ENCODE peak calls at places on chromosomes 5 and 9, in six cellular contexts. E is right lobe of liver, N is gastrocnemius medialis, X is HCT116, L is upper lobe of left lung, F is GM12878. B is an unnamed sample.

GRCh38 chr9:341634-342421 is 127.2 kb downstream of the DOCK8 start:
- ATAC-seq in E (no peak), N (no peak), X (no peak), L (no peak), F (no peak), B (no peak)

GRCh38 chr9:38036359-38037084 is 32.5 kb downstream of the SHB start:
- ATAC-seq in E (no peak), N (no peak), X (no peak), L (no peak), F (no peak), B (no peak)

GRCh38 chr9:29691758-29692407 is 2118.6 kb upstream of the C9orf72 start:
- ATAC-seq in E (no peak), N (no peak), X (peak), L (peak), F (peak), B (no peak)

GRCh38 chr9:77156646-77157371 is 20.5 kb upstream of the VPS13A start:
- ATAC-seq in E (no peak), N (peak), X (no peak), L (no peak), F (no peak), B (no peak)

GRCh38 chr5:41507501-41507900 is 2.9 kb downstream of the PLCXD3 start:
- ATAC-seq in E (no peak), N (no peak), X (no peak), L (no peak), F (no peak), B (no peak)

GRCh38 chr9:74958587-74958986 is 5.9 kb upstream of the C9orf40 start:
- ATAC-seq in E (no peak), N (no peak), X (no peak), L (no peak), F (peak), B (no peak)

GRCh38 chr5:66807743-66808142 is 211.6 kb downstream of the MAST4 start:
- ATAC-seq in E (peak), N (peak), X (peak), L (peak), F (no peak), B (no peak)

GRCh38 chr5:142096382-142096781 is 12.2 kb upstream of the NDFIP1 start:
- ATAC-seq in E (no peak), N (no peak), X (no peak), L (no peak), F (no peak), B (no peak)

GRCh38 chr5:123937230-123937629 is 425.3 kb downstream of the CSNK1G3 start:
- ATAC-seq in E (no peak), N (no peak), X (peak), L (peak), F (peak), B (no peak)

GRCh38 chr5:42566658-42567313 is 143.5 kb downstream of the GHR start:
- ATAC-seq in E (peak), N (peak), X (no peak), L (no peak), F (no peak), B (peak)

GRCh38 chr9:96612966-96613589 is 6.6 kb downstream of the CDC14B start:
- ATAC-seq in E (no peak), N (no peak), X (no peak), L (no peak), F (no peak), B (no peak)

GRCh38 chr5:164336906-164337305 is 831.5 kb downstream of the MAT2B start:
- ATAC-seq in E (no peak), N (no peak), X (no peak), L (no peak), F (no peak), B (no peak)

GRCh38 chr5:98066910-98067309 is 706.6 kb upstream of the RGMB start:
- ATAC-seq in E (no peak), N (no peak), X (no peak), L (no peak), F (no peak), B (no peak)

GRCh38 chr5:180670157-180670556 is 20.8 kb upstream of the FLT4 start:
- ATAC-seq in E (no peak), N (no peak), X (peak), L (no peak), F (no peak), B (no peak)

GRCh38 chr5:35815089-35815936 is 41.4 kb upstream of the IL7R start:
- ATAC-seq in E (peak), N (no peak), X (peak), L (no peak), F (peak), B (no peak)

DNA sequence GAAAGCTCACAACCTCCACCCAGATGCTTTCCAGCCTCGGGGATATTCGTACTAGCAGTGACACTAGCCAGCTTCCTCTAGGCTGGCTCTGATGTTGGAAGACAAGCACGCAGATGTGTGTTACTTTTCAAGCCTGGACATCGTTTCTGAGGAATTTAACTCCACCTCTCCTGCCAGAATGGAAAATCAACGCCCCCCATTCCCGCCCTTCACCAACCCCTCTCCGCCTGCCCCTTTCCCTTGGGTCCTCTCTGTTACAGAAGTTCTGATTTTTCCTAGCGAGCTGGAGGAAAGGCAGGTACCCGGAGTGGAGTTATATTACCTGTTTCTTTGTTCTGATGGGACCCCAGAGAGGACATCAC is 543 bp upstream of the NNT start:
- ATAC-seq in E (peak), N (peak), X (no peak), L (no peak), F (peak), B (peak)
- TF ChIP-seq POLR2A in E (peak), N (no peak), X (no peak), L (no peak), F (peak), B (peak)

DNA sequence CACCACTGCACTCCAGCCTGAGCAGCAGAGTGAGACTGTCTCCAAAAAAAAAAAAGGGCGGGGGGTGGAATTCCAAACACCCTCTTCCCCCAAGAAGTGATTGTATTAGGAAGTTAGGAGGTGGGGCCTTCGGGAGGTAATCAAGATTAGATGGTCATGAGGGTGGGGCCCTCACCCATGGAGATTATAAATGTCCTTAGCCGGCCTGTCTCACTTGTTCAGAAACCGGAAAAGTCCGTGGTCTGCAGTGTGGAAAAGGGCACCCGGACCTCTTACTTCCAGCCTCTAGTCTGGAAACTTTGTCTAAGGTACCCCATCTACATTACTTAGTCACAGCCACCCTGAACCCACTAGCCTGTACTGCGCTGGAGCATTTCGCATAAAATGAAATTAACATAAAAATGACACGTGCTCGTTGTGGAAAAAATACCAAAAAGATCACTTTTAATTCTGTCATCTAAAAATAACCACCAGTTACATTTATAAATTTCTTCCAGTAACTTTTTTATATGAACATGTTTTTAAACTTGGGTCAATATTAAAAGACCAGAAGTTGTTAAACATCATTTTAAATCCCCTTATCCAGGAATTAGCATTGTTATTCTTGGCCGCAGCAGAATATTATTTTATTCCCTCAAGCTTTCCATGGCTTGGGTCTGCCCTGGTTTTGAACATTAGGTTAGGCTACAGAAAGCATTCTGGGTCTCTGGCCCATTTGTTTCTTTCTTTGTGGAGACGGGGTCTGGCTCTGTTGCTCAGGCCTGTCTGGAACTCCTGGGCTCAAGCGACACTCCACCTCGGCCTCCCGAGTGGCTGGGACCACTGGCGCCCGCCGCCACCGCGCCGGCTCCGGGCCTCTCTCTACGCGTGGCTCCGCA is 1.1 kb upstream of the CKS2 start:
- ATAC-seq in E (no peak), N (peak), X (peak), L (no peak), F (peak), B (no peak)
- TF ChIP-seq POLR2A in E (no peak), N (no peak), X (peak), L (no peak), F (no peak), B (no peak)

GRCh38 chr5:82276800-82277612 is 1.1 kb downstream of the RPS23 start:
- ATAC-seq in E (no peak), N (no peak), X (no peak), L (no peak), F (no peak), B (no peak)

GRCh38 chr5:82272957-82273356 is 5.2 kb downstream of the RPS23 start:
- ATAC-seq in E (peak), N (no peak), X (peak), L (no peak), F (no peak), B (no peak)

GRCh38 chr5:82275267-82275664 is 2.9 kb downstream of the RPS23 start:
- ATAC-seq in E (no peak), N (no peak), X (no peak), L (no peak), F (no peak), B (no peak)

GRCh38 chr5:82277613-82277986 is 554 bp downstream of the RPS23 start:
- ATAC-seq in E (no peak), N (no peak), X (no peak), L (no peak), F (peak), B (no peak)

GRCh38 chr5:82274343-82275266 is 3.5 kb downstream of the RPS23 start:
- ATAC-seq in E (no peak), N (no peak), X (peak), L (no peak), F (peak), B (no peak)
- TF ChIP-seq POLR2A in E (no peak), N (no peak), X (no peak), L (no peak), F (peak), B (no peak)

GRCh38 chr9:137212520-137212919 is 7.0 kb downstream of the NDOR1 start:
- ATAC-seq in E (no peak), N (no peak), X (no peak), L (no peak), F (peak), B (no peak)
- TF ChIP-seq POLR2A in E (no peak), N (no peak), X (no peak), L (no peak), F (no peak), B (no peak)

GRCh38 chr9:136644593-136645342 is 17.9 kb upstream of the EGFL7 start:
- ATAC-seq in E (peak), N (peak), X (peak), L (peak), F (peak), B (peak)
- TF ChIP-seq POLR2A in E (no peak), N (peak), X (no peak), L (peak), F (no peak), B (no peak)

GRCh38 chr9:129070670-129071525 is 10.0 kb upstream of the DOLPP1 start:
- ATAC-seq in E (no peak), N (no peak), X (no peak), L (peak), F (no peak), B (no peak)
- TF ChIP-seq POLR2A in E (no peak), N (no peak), X (no peak), L (no peak), F (no peak), B (no peak)

DNA sequence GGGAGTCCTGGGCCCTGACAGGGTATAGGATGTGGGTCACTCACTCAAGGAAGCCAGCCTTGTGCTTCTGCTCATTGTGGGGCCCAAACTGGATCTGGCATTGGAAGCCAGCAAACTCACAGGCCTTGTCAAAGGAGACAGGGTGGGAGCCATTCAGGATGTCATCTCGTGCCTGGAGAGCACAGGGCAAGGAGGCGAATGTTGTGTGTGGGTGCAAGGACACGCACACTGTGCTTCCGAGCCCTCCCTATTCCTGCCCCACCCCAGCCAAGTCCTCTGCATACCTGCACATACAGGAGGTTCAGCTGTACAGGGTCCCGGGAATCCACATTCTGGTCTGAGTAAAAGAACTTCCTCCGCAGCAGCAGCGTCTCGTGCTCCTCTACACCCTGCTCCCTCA is 8.1 kb downstream of the TLN1 start:
- ATAC-seq in E (no peak), N (no peak), X (no peak), L (no peak), F (no peak), B (no peak)
- TF ChIP-seq POLR2A in E (no peak), N (no peak), X (no peak), L (no peak), F (peak), B (no peak)

DNA sequence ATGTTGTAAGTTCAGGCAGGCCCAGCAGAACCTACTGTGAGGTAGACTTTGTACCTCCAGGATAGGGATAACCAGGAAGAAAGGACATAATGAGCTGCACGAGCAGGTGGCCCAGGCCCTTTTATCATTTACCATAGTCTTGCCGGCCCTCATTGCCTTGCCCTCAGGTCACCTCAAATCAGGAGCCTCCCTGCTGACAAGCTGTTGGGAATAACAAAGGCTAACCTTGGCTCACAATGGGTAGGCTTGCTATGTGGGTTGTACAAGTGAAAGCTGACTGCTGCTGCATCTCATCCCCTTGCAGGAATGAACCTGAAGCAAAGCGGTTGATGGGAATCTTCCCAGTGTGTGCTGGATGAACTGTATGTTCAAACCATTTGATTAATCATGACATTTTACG is 159.5 kb upstream of the ACTBL2 start:
- ATAC-seq in E (no peak), N (no peak), X (no peak), L (no peak), F (no peak), B (no peak)
- TF ChIP-seq POLR2A in E (no peak), N (no peak), X (no peak), L (no peak), F (no peak), B (no peak)

B was measured in gastroesophageal sphincter.